ENCODE peak calls at places on chromosomes 6 and 20, in six cellular contexts. V, M, B, Q, I and P are unnamed samples.

GRCh38 chr6:31113861-31114539 is 600 bp upstream of the PSORS1C1 start:
- DNase-seq in V (no peak), M (peak), B (no peak), Q (no peak), I (peak), P (no peak)

GRCh38 chr6:27311806-27312145 is 297 bp downstream of the POM121L2 start:
- DNase-seq in V (no peak), M (no peak), B (no peak), Q (peak), I (no peak), P (no peak)

GRCh38 chr6:1832844-1833787 is 223.4 kb downstream of the FOXC1 start:
- DNase-seq in V (no peak), M (no peak), B (peak), Q (peak), I (peak), P (no peak)

GRCh38 chr6:33815854-33816253 is 12.1 kb upstream of the MLN start:
- DNase-seq in V (no peak), M (no peak), B (no peak), Q (no peak), I (no peak), P (no peak)

GRCh38 chr6:18053555-18054445 is 66.4 kb upstream of the KIF13A start:
- DNase-seq in V (peak), M (no peak), B (no peak), Q (no peak), I (no peak), P (peak)

GRCh38 chr6:159801935-159802334 is 1.9 kb downstream of the PNLDC1 start:
- DNase-seq in V (no peak), M (no peak), B (no peak), Q (no peak), I (no peak), P (no peak)

GRCh38 chr6:132683543-132683942 is 24.6 kb upstream of the TAAR1 start:
- DNase-seq in V (peak), M (no peak), B (no peak), Q (no peak), I (no peak), P (peak)

GRCh38 chr6:40719671-40720374 is 132.7 kb upstream of the LRFN2 start:
- DNase-seq in V (no peak), M (peak), B (no peak), Q (no peak), I (no peak), P (no peak)

GRCh38 chr6:169099411-169100202 is 154.0 kb downstream of the THBS2 start:
- DNase-seq in V (peak), M (no peak), B (no peak), Q (no peak), I (no peak), P (peak)

GRCh38 chr6:55853008-55854001 is 22.1 kb downstream of the BMP5 start:
- DNase-seq in V (no peak), M (no peak), B (no peak), Q (no peak), I (no peak), P (no peak)

GRCh38 chr20:11305406-11305805 is 612.3 kb upstream of the BTBD3 start:
- DNase-seq in V (peak), M (no peak), B (no peak), Q (no peak), I (no peak), P (peak)

GRCh38 chr6:130602151-130602770 is 224.9 kb upstream of the SMLR1 start:
- DNase-seq in V (peak), M (peak), B (no peak), Q (no peak), I (no peak), P (peak)

GRCh38 chr6:129324345-129324744 is 385.6 kb downstream of the ARHGAP18 start:
- DNase-seq in V (no peak), M (no peak), B (no peak), Q (no peak), I (no peak), P (no peak)

GRCh38 chr6:13807691-13808090 is 6.7 kb downstream of the MCUR1 start:
- DNase-seq in V (no peak), M (no peak), B (no peak), Q (no peak), I (no peak), P (no peak)

GRCh38 chr20:19807901-19808300 is 49.8 kb downstream of the RIN2 start:
- DNase-seq in V (no peak), M (no peak), B (no peak), Q (no peak), I (no peak), P (no peak)

GRCh38 chr6:167162591-167162990 is 4.8 kb upstream of the GPR31 start:
- DNase-seq in V (no peak), M (no peak), B (no peak), Q (no peak), I (no peak), P (no peak)

GRCh38 chr6:72650081-72650745 is 28.3 kb downstream of the KCNQ5 start:
- DNase-seq in V (peak), M (no peak), B (no peak), Q (no peak), I (no peak), P (peak)

GRCh38 chr20:58628491-58629212 is 22.4 kb upstream of the STX16 start:
- DNase-seq in V (no peak), M (no peak), B (no peak), Q (no peak), I (no peak), P (no peak)

GRCh38 chr6:157056275-157056674 is 267.0 kb downstream of the TMEM242 start:
- DNase-seq in V (no peak), M (no peak), B (no peak), Q (no peak), I (no peak), P (no peak)

GRCh38 chr20:61789329-61789728 is 276.4 kb downstream of the TAF4 start:
- DNase-seq in V (peak), M (no peak), B (no peak), Q (no peak), I (no peak), P (peak)